ENCODE peak calls at places on chromosomes 2 and 18, in six cellular contexts. One of them, this sample, is unnamed.
A peak's percentile ranks its signal among the peaks of the same experiment; 100 is the strongest.

GRCh38 chr18:7198326-7198725 is 32.6 kb upstream of the LRRC30 start:
- DNase-seq in A549: no peak
- DNase-seq in bronchial epithelial cell: no peak
- DNase-seq in tibial artery: no peak
- DNase-seq in heart left ventricle: no peak
- DNase-seq in cardiac muscle cell: no peak
- DNase-seq in this sample: no peak

GRCh38 chr18:22286576-22286975 is 117.2 kb downstream of the GATA6 start:
- DNase-seq in A549: no peak
- DNase-seq in cardiac muscle cell: peak; percentile 31
- DNase-seq in tibial artery: peak; percentile 42
- DNase-seq in bronchial epithelial cell: peak; percentile 98
- DNase-seq in heart left ventricle: no peak
- DNase-seq in this sample: no peak

GRCh38 chr2:102399499-102400141 is 23.3 kb upstream of the IL18RAP start:
- DNase-seq in cardiac muscle cell: no peak
- DNase-seq in tibial artery: no peak
- DNase-seq in bronchial epithelial cell: no peak
- DNase-seq in A549: no peak
- DNase-seq in heart left ventricle: no peak
- DNase-seq in this sample: no peak

GRCh38 chr18:34493099-34493544 is 217.0 kb upstream of the DTNA start:
- DNase-seq in A549: no peak
- DNase-seq in tibial artery: peak; percentile 77
- DNase-seq in heart left ventricle: peak; percentile 84
- DNase-seq in cardiac muscle cell: peak; percentile 71
- DNase-seq in bronchial epithelial cell: peak; percentile 85
- DNase-seq in this sample: no peak

GRCh38 chr2:105926960-105927678 is 182.4 kb downstream of the NCK2 start:
- DNase-seq in tibial artery: no peak
- DNase-seq in bronchial epithelial cell: no peak
- DNase-seq in A549: no peak
- DNase-seq in cardiac muscle cell: no peak
- DNase-seq in heart left ventricle: no peak
- DNase-seq in this sample: no peak

GRCh38 chr18:24734058-24734457 is 273.6 kb downstream of the HRH4 start:
- DNase-seq in tibial artery: no peak
- DNase-seq in cardiac muscle cell: no peak
- DNase-seq in bronchial epithelial cell: no peak
- DNase-seq in A549: no peak
- DNase-seq in heart left ventricle: no peak
- DNase-seq in this sample: no peak

GRCh38 chr2:164039270-164039669 is 303.5 kb upstream of the FIGN start:
- DNase-seq in A549: no peak
- DNase-seq in bronchial epithelial cell: no peak
- DNase-seq in heart left ventricle: no peak
- DNase-seq in tibial artery: no peak
- DNase-seq in cardiac muscle cell: no peak
- DNase-seq in this sample: no peak

GRCh38 chr2:28997237-28997846 is 16.2 kb downstream of the TOGARAM2 start:
- DNase-seq in A549: no peak
- DNase-seq in tibial artery: no peak
- DNase-seq in cardiac muscle cell: peak; percentile 12
- DNase-seq in heart left ventricle: no peak
- DNase-seq in bronchial epithelial cell: no peak
- DNase-seq in this sample: no peak

GRCh38 chr2:200756618-200757321 is 54.9 kb upstream of the BZW1 start:
- DNase-seq in bronchial epithelial cell: peak; percentile 91
- DNase-seq in cardiac muscle cell: peak; percentile 61
- DNase-seq in heart left ventricle: no peak
- DNase-seq in A549: peak; percentile 77
- DNase-seq in tibial artery: no peak
- DNase-seq in this sample: no peak

GRCh38 chr18:21110667-21111350 is 804 bp downstream of the ROCK1 start:
- DNase-seq in tibial artery: no peak
- DNase-seq in bronchial epithelial cell: peak; percentile 35
- DNase-seq in cardiac muscle cell: peak; percentile 38
- DNase-seq in A549: no peak
- DNase-seq in heart left ventricle: peak; percentile 72
- DNase-seq in this sample: no peak

GRCh38 chr18:11323359-11323819 is 174.0 kb upstream of the PIEZO2 start:
- DNase-seq in heart left ventricle: no peak
- DNase-seq in cardiac muscle cell: peak; percentile 76
- DNase-seq in tibial artery: no peak
- DNase-seq in bronchial epithelial cell: no peak
- DNase-seq in A549: peak; percentile 31
- DNase-seq in this sample: no peak

GRCh38 chr2:169647496-169647895 is 46.7 kb downstream of the CFAP210 start:
- DNase-seq in A549: no peak
- DNase-seq in tibial artery: no peak
- DNase-seq in heart left ventricle: no peak
- DNase-seq in bronchial epithelial cell: no peak
- DNase-seq in cardiac muscle cell: no peak
- DNase-seq in this sample: no peak

GRCh38 chr2:195613922-195614321 is 43.1 kb upstream of the SLC39A10 start:
- DNase-seq in cardiac muscle cell: peak; percentile 60
- DNase-seq in bronchial epithelial cell: peak; percentile 84
- DNase-seq in heart left ventricle: no peak
- DNase-seq in tibial artery: no peak
- DNase-seq in A549: peak; percentile 47
- DNase-seq in this sample: no peak

GRCh38 chr2:68995911-68996310 is 17.1 kb upstream of the ANTXR1 start:
- DNase-seq in A549: no peak
- DNase-seq in cardiac muscle cell: no peak
- DNase-seq in bronchial epithelial cell: no peak
- DNase-seq in tibial artery: no peak
- DNase-seq in heart left ventricle: no peak
- DNase-seq in this sample: no peak

GRCh38 chr18:42112657-42113420 is 157.8 kb downstream of the PIK3C3 start:
- DNase-seq in tibial artery: no peak
- DNase-seq in cardiac muscle cell: peak; percentile 54
- DNase-seq in bronchial epithelial cell: peak; percentile 42
- DNase-seq in heart left ventricle: no peak
- DNase-seq in A549: no peak
- DNase-seq in this sample: no peak

GRCh38 chr2:182973441-182974352 is 64.6 kb downstream of the NCKAP1 start:
- DNase-seq in tibial artery: no peak
- DNase-seq in bronchial epithelial cell: no peak
- DNase-seq in heart left ventricle: no peak
- DNase-seq in A549: no peak
- DNase-seq in cardiac muscle cell: no peak
- DNase-seq in this sample: no peak

GRCh38 chr2:41966431-41966893 is 81.4 kb upstream of the PKDCC start:
- DNase-seq in A549: peak; percentile 79
- DNase-seq in tibial artery: peak; percentile 93
- DNase-seq in cardiac muscle cell: peak; percentile 97
- DNase-seq in heart left ventricle: peak; percentile 88
- DNase-seq in bronchial epithelial cell: peak; percentile 78
- DNase-seq in this sample: no peak

GRCh38 chr2:205778326-205778725 is 96.0 kb downstream of the NRP2 start:
- DNase-seq in cardiac muscle cell: no peak
- DNase-seq in A549: no peak
- DNase-seq in tibial artery: no peak
- DNase-seq in heart left ventricle: no peak
- DNase-seq in bronchial epithelial cell: peak; percentile 65
- DNase-seq in this sample: no peak

GRCh38 chr2:53422979-53423378 is 344.6 kb upstream of the CHAC2 start:
- DNase-seq in heart left ventricle: no peak
- DNase-seq in tibial artery: no peak
- DNase-seq in A549: no peak
- DNase-seq in cardiac muscle cell: peak; percentile 74
- DNase-seq in bronchial epithelial cell: peak; percentile 39
- DNase-seq in this sample: peak; percentile 12

GRCh38 chr2:178858896-178859628 is 51.8 kb upstream of the TTN start:
- DNase-seq in A549: no peak
- DNase-seq in heart left ventricle: no peak
- DNase-seq in cardiac muscle cell: no peak
- DNase-seq in bronchial epithelial cell: no peak
- DNase-seq in tibial artery: no peak
- DNase-seq in this sample: no peak

GRCh38 chr2:178860551-178860950 is 53.3 kb upstream of the TTN start:
- DNase-seq in heart left ventricle: no peak
- DNase-seq in A549: no peak
- DNase-seq in cardiac muscle cell: peak; percentile 77
- DNase-seq in bronchial epithelial cell: no peak
- DNase-seq in tibial artery: peak; percentile 57
- DNase-seq in this sample: no peak

GRCh38 chr2:178863856-178864620 is 56.8 kb upstream of the TTN start:
- DNase-seq in bronchial epithelial cell: peak; percentile 31
- DNase-seq in A549: no peak
- DNase-seq in cardiac muscle cell: peak; percentile 27
- DNase-seq in heart left ventricle: peak; percentile 82
- DNase-seq in tibial artery: peak; percentile 64
- DNase-seq in this sample: no peak

GRCh38 chr2:178863130-178863855 is 56.1 kb upstream of the TTN start:
- DNase-seq in A549: no peak
- DNase-seq in cardiac muscle cell: no peak
- DNase-seq in heart left ventricle: no peak
- DNase-seq in tibial artery: no peak
- DNase-seq in bronchial epithelial cell: no peak
- DNase-seq in this sample: no peak

GRCh38 chr2:178859760-178860159 is 52.5 kb upstream of the TTN start:
- DNase-seq in bronchial epithelial cell: no peak
- DNase-seq in cardiac muscle cell: no peak
- DNase-seq in heart left ventricle: no peak
- DNase-seq in A549: no peak
- DNase-seq in tibial artery: no peak
- DNase-seq in this sample: no peak
- H3K4me3 ChIP-seq in bronchial epithelial cell: no peak overlapping the region
- H3K4me3 ChIP-seq in cardiac muscle cell: no peak overlapping the region
- H3K4me3 ChIP-seq in heart left ventricle: no peak overlapping the region
- H3K4me3 ChIP-seq in A549: no peak overlapping the region
- H3K4me3 ChIP-seq in tibial artery: no peak overlapping the region
- H3K4me3 ChIP-seq in this sample: no peak overlapping the region

GRCh38 chr2:112481050-112481527 is 867 bp upstream of the TTL start:
- DNase-seq in heart left ventricle: peak; percentile 92
- DNase-seq in bronchial epithelial cell: peak; percentile 74
- DNase-seq in A549: peak; percentile 89
- DNase-seq in tibial artery: peak; percentile 85
- DNase-seq in cardiac muscle cell: peak; percentile 83
- DNase-seq in this sample: no peak
- TF ChIP-seq CTCF in heart left ventricle: peak; percentile 88
- TF ChIP-seq CTCF in bronchial epithelial cell: peak; percentile 94
- TF ChIP-seq CTCF in A549: peak; percentile 70
- TF ChIP-seq CTCF in tibial artery: peak; percentile 66
- TF ChIP-seq CTCF in cardiac muscle cell: peak; percentile 86
- TF ChIP-seq CTCF in this sample: peak; percentile 85

GRCh38 chr2:207513577-207514257 is 16.0 kb upstream of the CREB1 start:
- DNase-seq in heart left ventricle: no peak
- DNase-seq in A549: no peak
- DNase-seq in tibial artery: no peak
- DNase-seq in bronchial epithelial cell: peak; percentile 99
- DNase-seq in cardiac muscle cell: peak; percentile 93
- DNase-seq in this sample: no peak
- H3K4me3 ChIP-seq in heart left ventricle: no peak overlapping the region
- H3K4me3 ChIP-seq in A549: no peak overlapping the region
- H3K4me3 ChIP-seq in tibial artery: no peak overlapping the region
- H3K4me3 ChIP-seq in bronchial epithelial cell: no peak overlapping the region
- H3K4me3 ChIP-seq in cardiac muscle cell: no peak overlapping the region
- H3K4me3 ChIP-seq in this sample: no peak overlapping the region

GRCh38 chr2:209876211-209876610 is 104.6 kb downstream of the UNC80 start:
- DNase-seq in bronchial epithelial cell: peak; percentile 87
- DNase-seq in cardiac muscle cell: no peak
- DNase-seq in tibial artery: no peak
- DNase-seq in A549: no peak
- DNase-seq in heart left ventricle: no peak
- DNase-seq in this sample: no peak
- TF ChIP-seq CTCF in bronchial epithelial cell: no peak
- TF ChIP-seq CTCF in cardiac muscle cell: no peak
- TF ChIP-seq CTCF in tibial artery: no peak
- TF ChIP-seq CTCF in A549: no peak
- TF ChIP-seq CTCF in heart left ventricle: no peak
- TF ChIP-seq CTCF in this sample: no peak

GRCh38 chr18:2908166-2908945 is 61.5 kb downstream of the EMILIN2 start:
- DNase-seq in cardiac muscle cell: no peak
- DNase-seq in A549: no peak
- DNase-seq in bronchial epithelial cell: no peak
- DNase-seq in tibial artery: no peak
- DNase-seq in heart left ventricle: no peak
- DNase-seq in this sample: no peak
- H3K4me3 ChIP-seq in cardiac muscle cell: no peak overlapping the region
- H3K4me3 ChIP-seq in A549: no peak overlapping the region
- H3K4me3 ChIP-seq in bronchial epithelial cell: no peak overlapping the region
- H3K4me3 ChIP-seq in tibial artery: no peak overlapping the region
- H3K4me3 ChIP-seq in heart left ventricle: no peak overlapping the region
- H3K4me3 ChIP-seq in this sample: no peak overlapping the region

GRCh38 chr18:54222922-54223567 is 1.4 kb downstream of the MBD2 start:
- DNase-seq in A549: no peak
- DNase-seq in tibial artery: no peak
- DNase-seq in bronchial epithelial cell: no peak
- DNase-seq in cardiac muscle cell: no peak
- DNase-seq in heart left ventricle: no peak
- DNase-seq in this sample: no peak

GRCh38 chr18:54224379-54225014 is at the start of gene MBD2:
- DNase-seq in bronchial epithelial cell: peak; percentile 82
- DNase-seq in A549: peak; percentile 36
- DNase-seq in heart left ventricle: peak; percentile 97
- DNase-seq in cardiac muscle cell: peak; percentile 97
- DNase-seq in tibial artery: peak; percentile 91
- DNase-seq in this sample: peak; percentile 84

GRCh38 chr18:54228364-54228763 is 3.9 kb upstream of the MBD2 start:
- DNase-seq in A549: no peak
- DNase-seq in bronchial epithelial cell: no peak
- DNase-seq in tibial artery: no peak
- DNase-seq in cardiac muscle cell: no peak
- DNase-seq in heart left ventricle: no peak
- DNase-seq in this sample: no peak

GRCh38 chr18:54220406-54220805 is 4.1 kb downstream of the MBD2 start:
- DNase-seq in tibial artery: no peak
- DNase-seq in bronchial epithelial cell: no peak
- DNase-seq in A549: no peak
- DNase-seq in cardiac muscle cell: no peak
- DNase-seq in heart left ventricle: no peak
- DNase-seq in this sample: no peak

GRCh38 chr18:54223568-54224241 is 764 bp downstream of the MBD2 start:
- DNase-seq in tibial artery: peak; percentile 74
- DNase-seq in cardiac muscle cell: peak; percentile 94
- DNase-seq in A549: no peak
- DNase-seq in bronchial epithelial cell: peak; percentile 96
- DNase-seq in heart left ventricle: no peak
- DNase-seq in this sample: no peak
- TF ChIP-seq CTCF in tibial artery: no peak
- TF ChIP-seq CTCF in cardiac muscle cell: no peak
- TF ChIP-seq CTCF in A549: no peak
- TF ChIP-seq CTCF in bronchial epithelial cell: no peak
- TF ChIP-seq CTCF in heart left ventricle: no peak
- TF ChIP-seq CTCF in this sample: no peak

This sample was measured in GM12864.